ENCODE peak calls at places on chromosomes 5 and 9, in four cellular contexts. One of them, this sample, is unnamed.

GRCh38 chr9:136093995-136094881 is 851 bp downstream of the NACC2 start:
- DNase-seq in heart right ventricle: peak
- DNase-seq in AG10803: peak
- DNase-seq in CD8-positive, alpha-beta T cell: peak
- DNase-seq in this sample: no peak

GRCh38 chr9:137366445-137366810 is 56.5 kb downstream of the EXD3 start:
- DNase-seq in AG10803: no peak
- DNase-seq in CD8-positive, alpha-beta T cell: no peak
- DNase-seq in heart right ventricle: no peak
- DNase-seq in this sample: no peak

GRCh38 chr5:68368686-68369359 is 153.3 kb downstream of the PIK3R1 start:
- DNase-seq in CD8-positive, alpha-beta T cell: no peak
- DNase-seq in AG10803: no peak
- DNase-seq in heart right ventricle: no peak
- DNase-seq in this sample: no peak

GRCh38 chr9:5893134-5893505 is 2.4 kb downstream of the MLANA start:
- DNase-seq in AG10803: no peak
- DNase-seq in heart right ventricle: no peak
- DNase-seq in CD8-positive, alpha-beta T cell: no peak
- DNase-seq in this sample: no peak

GRCh38 chr5:56812110-56812509 is 3.2 kb upstream of the MAP3K1 start:
- DNase-seq in AG10803: no peak
- DNase-seq in heart right ventricle: no peak
- DNase-seq in CD8-positive, alpha-beta T cell: no peak
- DNase-seq in this sample: no peak

GRCh38 chr5:72355706-72356299 is 35.6 kb downstream of the PTCD2 start:
- DNase-seq in heart right ventricle: no peak
- DNase-seq in AG10803: peak
- DNase-seq in CD8-positive, alpha-beta T cell: no peak
- DNase-seq in this sample: no peak

GRCh38 chr9:33798545-33798944 is 3.2 kb downstream of the PRSS3 start:
- DNase-seq in AG10803: no peak
- DNase-seq in heart right ventricle: no peak
- DNase-seq in CD8-positive, alpha-beta T cell: no peak
- DNase-seq in this sample: no peak

GRCh38 chr5:117414926-117415325 is 840.3 kb upstream of the SEMA6A start:
- DNase-seq in CD8-positive, alpha-beta T cell: no peak
- DNase-seq in heart right ventricle: no peak
- DNase-seq in AG10803: no peak
- DNase-seq in this sample: no peak

GRCh38 chr5:39211773-39212172 is 7.6 kb downstream of the FYB1 start:
- DNase-seq in AG10803: no peak
- DNase-seq in heart right ventricle: no peak
- DNase-seq in CD8-positive, alpha-beta T cell: no peak
- DNase-seq in this sample: no peak

GRCh38 chr5:94403483-94403882 is 214.9 kb downstream of the KIAA0825 start:
- DNase-seq in AG10803: no peak
- DNase-seq in heart right ventricle: no peak
- DNase-seq in CD8-positive, alpha-beta T cell: no peak
- DNase-seq in this sample: no peak

GRCh38 chr5:54742417-54742889 is 224.9 kb downstream of the SNX18 start:
- DNase-seq in heart right ventricle: no peak
- DNase-seq in CD8-positive, alpha-beta T cell: no peak
- DNase-seq in AG10803: peak
- DNase-seq in this sample: no peak

GRCh38 chr9:124813496-124814177 is 36.7 kb downstream of the OLFML2A start:
- DNase-seq in heart right ventricle: no peak
- DNase-seq in CD8-positive, alpha-beta T cell: no peak
- DNase-seq in AG10803: no peak
- DNase-seq in this sample: no peak

GRCh38 chr9:133182151-133182550 is 18.4 kb upstream of the GBGT1 start:
- DNase-seq in CD8-positive, alpha-beta T cell: no peak
- DNase-seq in heart right ventricle: no peak
- DNase-seq in AG10803: no peak
- DNase-seq in this sample: no peak

GRCh38 chr9:32434892-32435291 is 50.4 kb downstream of the ACO1 start:
- DNase-seq in heart right ventricle: no peak
- DNase-seq in AG10803: no peak
- DNase-seq in CD8-positive, alpha-beta T cell: no peak
- DNase-seq in this sample: no peak

GRCh38 chr5:174175869-174176268 is 130.4 kb downstream of the NSG2 start:
- DNase-seq in CD8-positive, alpha-beta T cell: no peak
- DNase-seq in heart right ventricle: no peak
- DNase-seq in AG10803: no peak
- DNase-seq in this sample: peak

GRCh38 chr9:136571525-136571924 is 25.7 kb upstream of the NOTCH1 start:
- DNase-seq in AG10803: no peak
- DNase-seq in heart right ventricle: peak
- DNase-seq in CD8-positive, alpha-beta T cell: no peak
- DNase-seq in this sample: no peak

GRCh38 chr9:32334112-32334511 is 50.3 kb upstream of the ACO1 start:
- DNase-seq in AG10803: no peak
- DNase-seq in heart right ventricle: no peak
- DNase-seq in CD8-positive, alpha-beta T cell: no peak
- DNase-seq in this sample: no peak

GRCh38 chr9:134501266-134502181 is 140.1 kb upstream of the COL5A1 start:
- DNase-seq in heart right ventricle: no peak
- DNase-seq in CD8-positive, alpha-beta T cell: no peak
- DNase-seq in AG10803: no peak
- DNase-seq in this sample: no peak

GRCh38 chr5:40480392-40480791 is 199.3 kb upstream of the PTGER4 start:
- DNase-seq in AG10803: no peak
- DNase-seq in heart right ventricle: no peak
- DNase-seq in CD8-positive, alpha-beta T cell: no peak
- DNase-seq in this sample: no peak

GRCh38 chr5:220008-220407 is 1.9 kb downstream of the SDHA start:
- DNase-seq in CD8-positive, alpha-beta T cell: no peak
- DNase-seq in heart right ventricle: no peak
- DNase-seq in AG10803: peak
- DNase-seq in this sample: no peak

GRCh38 chr9:122334916-122335315 is 35.9 kb upstream of the PTGS1 start:
- DNase-seq in heart right ventricle: no peak
- DNase-seq in AG10803: no peak
- DNase-seq in CD8-positive, alpha-beta T cell: no peak
- DNase-seq in this sample: no peak

GRCh38 chr9:91192379-91192775 is 169.3 kb downstream of the AUH start:
- DNase-seq in heart right ventricle: no peak
- DNase-seq in CD8-positive, alpha-beta T cell: no peak
- DNase-seq in AG10803: no peak
- DNase-seq in this sample: no peak

GRCh38 chr9:129649726-129650679 is 8.1 kb upstream of the ASB6 start:
- DNase-seq in AG10803: peak
- DNase-seq in heart right ventricle: no peak
- DNase-seq in CD8-positive, alpha-beta T cell: no peak
- DNase-seq in this sample: no peak

GRCh38 chr9:96494215-96494800 is 44.3 kb downstream of the HABP4 start:
- DNase-seq in heart right ventricle: no peak
- DNase-seq in CD8-positive, alpha-beta T cell: no peak
- DNase-seq in AG10803: peak
- DNase-seq in this sample: no peak

GRCh38 chr9:127919253-127919815 is 2.5 kb upstream of the ST6GALNAC4 start:
- DNase-seq in CD8-positive, alpha-beta T cell: no peak
- DNase-seq in heart right ventricle: peak
- DNase-seq in AG10803: peak
- DNase-seq in this sample: peak

GRCh38 chr9:93619272-93619775 is 42.9 kb downstream of the PHF2 start:
- DNase-seq in AG10803: no peak
- DNase-seq in CD8-positive, alpha-beta T cell: no peak
- DNase-seq in heart right ventricle: no peak
- DNase-seq in this sample: no peak

GRCh38 chr5:168123853-168124528 is 167.5 kb upstream of the WWC1 start:
- DNase-seq in CD8-positive, alpha-beta T cell: no peak
- DNase-seq in AG10803: no peak
- DNase-seq in heart right ventricle: no peak
- DNase-seq in this sample: no peak

GRCh38 chr9:125485471-125485870 is 221.5 kb downstream of the MAPKAP1 start:
- DNase-seq in CD8-positive, alpha-beta T cell: no peak
- DNase-seq in heart right ventricle: no peak
- DNase-seq in AG10803: no peak
- DNase-seq in this sample: peak

GRCh38 chr9:123470991-123471770 is 115.2 kb downstream of the CRB2 start:
- DNase-seq in CD8-positive, alpha-beta T cell: no peak
- DNase-seq in heart right ventricle: no peak
- DNase-seq in AG10803: no peak
- DNase-seq in this sample: no peak

GRCh38 chr5:175384724-175385552 is 59.0 kb downstream of the DRD1 start:
- DNase-seq in CD8-positive, alpha-beta T cell: no peak
- DNase-seq in heart right ventricle: no peak
- DNase-seq in AG10803: no peak
- DNase-seq in this sample: no peak

GRCh38 chr5:78005021-78005785 is 229.1 kb upstream of the TBCA start:
- DNase-seq in AG10803: peak
- DNase-seq in heart right ventricle: no peak
- DNase-seq in CD8-positive, alpha-beta T cell: no peak
- DNase-seq in this sample: no peak

GRCh38 chr5:78006449-78006848 is 230.3 kb upstream of the TBCA start:
- DNase-seq in AG10803: no peak
- DNase-seq in CD8-positive, alpha-beta T cell: no peak
- DNase-seq in heart right ventricle: no peak
- DNase-seq in this sample: no peak

GRCh38 chr5:78008356-78008967 is 232.3 kb upstream of the TBCA start:
- DNase-seq in CD8-positive, alpha-beta T cell: no peak
- DNase-seq in AG10803: peak
- DNase-seq in heart right ventricle: no peak
- DNase-seq in this sample: no peak

GRCh38 chr5:78007232-78007631 is 231.1 kb upstream of the TBCA start:
- DNase-seq in AG10803: no peak
- DNase-seq in heart right ventricle: no peak
- DNase-seq in CD8-positive, alpha-beta T cell: no peak
- DNase-seq in this sample: no peak

DNA sequence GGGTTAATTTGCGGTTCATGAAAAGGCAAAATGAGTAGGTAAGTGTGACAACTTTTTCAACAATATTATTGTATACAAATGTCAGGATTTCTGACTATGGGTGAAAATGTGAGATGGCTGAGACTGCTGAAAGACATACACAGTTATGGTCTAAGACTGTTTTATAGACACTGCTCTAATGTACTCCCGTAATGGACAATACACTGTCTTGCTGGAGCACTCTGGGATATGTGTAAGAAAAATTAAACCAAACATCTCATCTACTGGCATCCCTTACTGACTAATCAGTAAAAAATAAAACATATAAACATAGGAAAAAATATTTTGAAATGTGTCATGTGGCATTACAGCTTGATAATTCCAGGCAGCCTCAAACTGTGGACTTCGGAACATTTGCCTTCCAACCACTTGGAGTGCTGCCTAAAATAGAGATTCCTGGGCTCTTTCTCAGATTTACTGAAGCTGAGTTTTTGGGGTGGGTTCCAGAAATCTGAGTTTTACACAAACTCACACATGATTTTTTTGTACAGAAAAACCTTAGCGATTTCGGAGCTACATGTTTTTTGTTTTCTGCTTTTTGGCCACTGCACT is 233.9 kb upstream of the TBCA start:
- DNase-seq in heart right ventricle: no peak
- DNase-seq in AG10803: peak
- DNase-seq in CD8-positive, alpha-beta T cell: no peak
- DNase-seq in this sample: no peak
- TF ChIP-seq CTCF in heart right ventricle: no peak
- TF ChIP-seq CTCF in AG10803: no peak
- TF ChIP-seq CTCF in CD8-positive, alpha-beta T cell: no peak
- TF ChIP-seq CTCF in this sample: no peak

GRCh38 chr5:143340891-143341685 is 62.4 kb downstream of the NR3C1 start:
- DNase-seq in AG10803: peak
- DNase-seq in heart right ventricle: no peak
- DNase-seq in CD8-positive, alpha-beta T cell: no peak
- DNase-seq in this sample: no peak
- TF ChIP-seq CTCF in AG10803: no peak
- TF ChIP-seq CTCF in heart right ventricle: no peak
- TF ChIP-seq CTCF in CD8-positive, alpha-beta T cell: no peak
- TF ChIP-seq CTCF in this sample: no peak

GRCh38 chr5:127192150-127192549 is 98.4 kb upstream of the MEGF10 start:
- DNase-seq in AG10803: no peak
- DNase-seq in heart right ventricle: no peak
- DNase-seq in CD8-positive, alpha-beta T cell: no peak
- DNase-seq in this sample: no peak

GRCh38 chr5:127192836-127193341 is 97.7 kb upstream of the MEGF10 start:
- DNase-seq in AG10803: peak
- DNase-seq in heart right ventricle: no peak
- DNase-seq in CD8-positive, alpha-beta T cell: no peak
- DNase-seq in this sample: no peak

GRCh38 chr5:127196042-127196441 is 94.6 kb upstream of the MEGF10 start:
- DNase-seq in CD8-positive, alpha-beta T cell: no peak
- DNase-seq in AG10803: no peak
- DNase-seq in heart right ventricle: no peak
- DNase-seq in this sample: no peak
- TF ChIP-seq CTCF in CD8-positive, alpha-beta T cell: no peak
- TF ChIP-seq CTCF in AG10803: no peak
- TF ChIP-seq CTCF in heart right ventricle: no peak
- TF ChIP-seq CTCF in this sample: no peak

DNA sequence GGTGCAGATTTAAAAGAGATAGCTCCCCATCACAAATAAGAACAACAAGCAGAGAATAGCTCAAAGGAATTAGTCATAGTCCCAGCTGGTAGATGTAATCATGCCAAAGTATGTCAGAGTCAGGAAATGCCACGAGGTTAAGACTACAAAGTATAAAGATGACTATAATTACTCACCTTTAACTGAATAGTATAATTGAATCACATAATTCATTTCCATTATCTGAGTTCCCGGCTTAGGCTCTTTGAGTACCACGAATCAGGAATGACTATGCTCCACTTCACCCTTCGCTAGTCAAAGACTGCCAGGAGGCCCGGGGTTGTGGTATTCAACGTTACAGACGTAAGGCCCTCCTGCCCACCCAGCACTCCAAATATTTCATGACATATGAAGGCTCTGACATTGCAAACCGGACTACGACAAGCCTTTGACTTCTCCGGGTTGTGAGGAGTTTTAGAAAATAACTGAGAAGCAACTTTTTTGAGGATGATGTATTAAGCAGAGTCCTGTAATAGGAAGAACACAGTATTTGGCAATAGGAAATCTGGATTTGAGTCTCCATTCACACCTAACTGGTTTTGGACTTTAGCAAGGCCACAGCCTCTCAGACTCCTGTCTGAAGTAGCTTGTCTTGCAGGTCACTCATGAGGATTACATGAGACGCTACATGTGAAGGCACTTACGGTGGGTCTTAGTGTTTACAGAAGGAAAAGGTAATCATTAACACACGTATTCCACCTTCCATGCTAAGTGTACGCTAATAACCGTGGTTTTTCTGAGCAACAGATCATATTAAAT is 64.6 kb downstream of the ENC1 start:
- DNase-seq in AG10803: peak
- DNase-seq in CD8-positive, alpha-beta T cell: no peak
- DNase-seq in heart right ventricle: no peak
- DNase-seq in this sample: no peak
- TF ChIP-seq CTCF in AG10803: no peak
- TF ChIP-seq CTCF in CD8-positive, alpha-beta T cell: no peak
- TF ChIP-seq CTCF in heart right ventricle: no peak
- TF ChIP-seq CTCF in this sample: no peak

GRCh38 chr5:90294604-90295003 is 115.0 kb downstream of the CETN3 start:
- DNase-seq in heart right ventricle: no peak
- DNase-seq in AG10803: no peak
- DNase-seq in CD8-positive, alpha-beta T cell: no peak
- DNase-seq in this sample: no peak
- TF ChIP-seq CTCF in heart right ventricle: no peak
- TF ChIP-seq CTCF in AG10803: no peak
- TF ChIP-seq CTCF in CD8-positive, alpha-beta T cell: no peak
- TF ChIP-seq CTCF in this sample: no peak